ENCODE peak calls at places on chromosome 11, in nine cellular contexts. K is mammary epithelial cell, B is mucosa of descending colon, T is heart right ventricle, Y is chondrocyte, L is uterus, C is Calu3, H is HFFc6, A is pancreas. R is an unnamed sample.

GRCh38 chr11:45834298-45834756 is 12.9 kb upstream of the CRY2 start:
- DNase-seq in K (no peak), B (no peak), T (no peak), Y (no peak), L (no peak), C (no peak), H (no peak), A (no peak), R (no peak)

GRCh38 chr11:30914143-30914762 is 328.1 kb upstream of the MPPED2 start:
- DNase-seq in K (peak; percentile 40), B (peak; percentile 55), T (peak; percentile 58), Y (no peak), L (peak; percentile 19), C (peak; percentile 48), H (peak; percentile 49), A (peak; percentile 41), R (peak; percentile 48)

GRCh38 chr11:43573233-43573632 is 107.3 kb upstream of the HSD17B12 start:
- DNase-seq in K (no peak), B (no peak), T (no peak), Y (no peak), L (no peak), C (peak; percentile 38), H (no peak), A (no peak), R (no peak)

GRCh38 chr11:116415095-116415494 is 357.7 kb downstream of the BUD13 start:
- DNase-seq in K (no peak), B (no peak), T (no peak), Y (no peak), L (no peak), C (no peak), H (no peak), A (no peak), R (no peak)

GRCh38 chr11:1310315-1310687 is 869 bp upstream of the TOLLIP start:
- DNase-seq in K (no peak), B (no peak), T (no peak), Y (no peak), L (no peak), C (no peak), H (no peak), A (no peak), R (no peak)

GRCh38 chr11:33891714-33892327 is at the start of gene LMO2:
- DNase-seq in K (no peak), B (no peak), T (no peak), Y (no peak), L (no peak), C (no peak), H (no peak), A (peak; percentile 13), R (no peak)

GRCh38 chr11:67638535-67639437 is 777 bp downstream of the TBX10 start:
- DNase-seq in K (no peak), B (no peak), T (no peak), Y (no peak), L (no peak), C (no peak), H (no peak), A (no peak), R (no peak)

GRCh38 chr11:64086263-64086938 is 50.7 kb downstream of the FLRT1 start:
- DNase-seq in K (no peak), B (peak; percentile 45), T (peak; percentile 34), Y (no peak), L (peak; percentile 45), C (no peak), H (no peak), A (peak; percentile 43), R (no peak)

GRCh38 chr11:71182791-71183556 is 69.4 kb downstream of the SHANK2 start:
- DNase-seq in K (peak; percentile 34), B (no peak), T (no peak), Y (no peak), L (no peak), C (no peak), H (no peak), A (no peak), R (no peak)

GRCh38 chr11:45920531-45921477 is 1.7 kb upstream of the LARGE2 start:
- DNase-seq in K (no peak), B (peak; percentile 16), T (no peak), Y (peak; percentile 40), L (no peak), C (no peak), H (no peak), A (no peak), R (peak; percentile 24)

GRCh38 chr11:35427158-35427557 is 7.8 kb upstream of the SLC1A2 start:
- DNase-seq in K (no peak), B (no peak), T (no peak), Y (no peak), L (no peak), C (no peak), H (no peak), A (no peak), R (no peak)

GRCh38 chr11:27395556-27396258 is 32.7 kb upstream of the CCDC34 start:
- DNase-seq in K (peak; percentile 40), B (no peak), T (no peak), Y (no peak), L (no peak), C (peak; percentile 39), H (peak; percentile 30), A (peak; percentile 42), R (no peak)

GRCh38 chr11:121422675-121423074 is 29.4 kb upstream of the SORL1 start:
- DNase-seq in K (no peak), B (no peak), T (no peak), Y (no peak), L (no peak), C (no peak), H (no peak), A (no peak), R (no peak)

GRCh38 chr11:15969701-15970329 is 386.5 kb downstream of the SOX6 start:
- DNase-seq in K (peak; percentile 97), B (no peak), T (no peak), Y (no peak), L (no peak), C (no peak), H (peak; percentile 57), A (no peak), R (no peak)

GRCh38 chr11:11667056-11667455 is 45.3 kb upstream of the GALNT18 start:
- DNase-seq in K (no peak), B (no peak), T (no peak), Y (no peak), L (no peak), C (no peak), H (no peak), A (no peak), R (no peak)
- TF ChIP-seq CTCF in K (no peak), B (no peak), T (no peak), Y (peak; percentile 17), L (no peak), C (no peak), H (peak; percentile 23), A (no peak), R (no peak)

DNA sequence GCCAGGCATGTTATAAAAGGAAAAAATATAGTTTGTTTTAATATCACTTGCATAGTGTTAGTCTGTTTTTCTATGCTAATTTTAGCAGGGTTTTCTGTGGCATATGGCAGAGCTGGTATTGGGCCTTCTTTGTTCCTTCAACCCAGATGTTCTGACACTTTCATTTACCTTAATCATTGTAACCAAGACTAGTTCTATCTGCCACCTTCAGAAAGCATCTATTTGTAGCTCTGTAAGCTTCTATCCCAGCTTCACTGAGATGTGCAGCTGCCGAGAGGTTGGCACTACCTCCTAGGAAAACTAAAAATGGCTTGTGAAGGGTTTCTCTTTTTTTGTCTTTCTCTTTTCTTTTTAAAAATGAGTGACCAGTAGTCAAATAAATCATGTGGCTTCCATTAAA is 338.6 kb downstream of the GUCY1A2 start:
- DNase-seq in K (no peak), B (no peak), T (no peak), Y (no peak), L (no peak), C (no peak), H (no peak), A (no peak), R (no peak)
- TF ChIP-seq CTCF in K (no peak), B (no peak), T (no peak), Y (no peak), L (no peak), C (no peak), H (no peak), A (no peak), R (no peak)

DNA sequence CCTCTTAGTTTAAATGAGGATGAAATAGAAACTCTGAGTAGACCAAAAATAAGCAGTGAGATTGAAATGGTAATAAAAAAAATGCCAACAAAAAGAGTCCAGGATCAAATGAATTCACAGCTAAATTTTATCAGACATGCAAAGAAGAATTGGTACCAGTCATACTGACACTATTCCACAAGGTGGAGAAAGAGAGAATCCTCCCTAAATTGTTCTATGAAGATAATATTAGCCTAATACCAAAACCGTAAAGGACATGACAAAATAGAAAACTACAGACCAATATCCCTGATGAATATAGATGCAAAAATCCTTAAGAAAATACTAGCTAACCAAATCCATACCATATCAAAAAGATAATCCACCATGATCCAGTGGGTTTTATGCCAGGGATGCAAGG is 169.8 kb upstream of the CHORDC1 start:
- DNase-seq in K (no peak), B (no peak), T (no peak), Y (no peak), L (no peak), C (no peak), H (no peak), A (no peak), R (no peak)
- TF ChIP-seq CTCF in K (peak; percentile 3), B (no peak), T (no peak), Y (no peak), L (no peak), C (no peak), H (no peak), A (no peak), R (no peak)

GRCh38 chr11:62267050-62267449 is 2.9 kb upstream of the SCGB2A2 start:
- DNase-seq in K (no peak), B (no peak), T (no peak), Y (no peak), L (no peak), C (no peak), H (no peak), A (no peak), R (no peak)

GRCh38 chr11:62266558-62266957 is 3.4 kb upstream of the SCGB2A2 start:
- DNase-seq in K (no peak), B (no peak), T (no peak), Y (no peak), L (no peak), C (no peak), H (no peak), A (no peak), R (no peak)

GRCh38 chr11:62267576-62267975 is 2.4 kb upstream of the SCGB2A2 start:
- DNase-seq in K (no peak), B (no peak), T (no peak), Y (no peak), L (no peak), C (no peak), H (no peak), A (no peak), R (no peak)

GRCh38 chr11:62273284-62273683 is 3.3 kb downstream of the SCGB2A2 start:
- DNase-seq in K (no peak), B (no peak), T (no peak), Y (no peak), L (no peak), C (no peak), H (no peak), A (no peak), R (no peak)

DNA sequence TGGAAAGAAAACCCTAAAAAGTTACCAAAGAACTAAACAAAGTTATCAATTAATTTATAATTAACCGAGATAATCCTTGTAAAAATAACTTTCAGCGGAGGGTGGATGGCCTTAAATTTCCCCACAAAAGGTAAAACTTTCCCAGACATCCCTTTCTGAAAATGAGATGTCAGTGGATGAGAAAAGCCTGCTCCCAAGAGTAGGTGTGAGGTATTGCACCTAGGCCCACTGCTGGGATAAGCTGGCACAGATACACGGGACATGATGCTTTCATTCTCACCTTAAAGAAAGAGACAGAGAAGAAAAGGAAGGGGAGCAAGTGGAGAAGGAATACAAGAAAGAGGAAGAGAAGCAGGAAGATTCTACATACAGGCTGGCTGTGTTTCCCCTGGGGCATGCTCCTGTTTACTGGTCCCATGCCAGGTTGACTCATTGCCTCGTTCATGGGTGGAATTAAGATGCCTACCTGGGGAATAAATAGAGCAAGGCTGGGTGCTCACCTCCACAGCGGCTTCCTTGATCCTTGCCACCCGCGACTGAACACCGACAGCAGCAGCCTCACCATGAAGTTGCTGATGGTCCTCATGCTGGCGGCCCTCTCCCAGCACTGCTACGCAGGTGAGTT is at the start of gene SCGB2A2:
- DNase-seq in K (peak; percentile 13), B (no peak), T (no peak), Y (no peak), L (no peak), C (peak; percentile 9), H (no peak), A (peak; percentile 19), R (no peak)
- TF ChIP-seq CTCF in K (peak; percentile 48), B (no peak), T (peak; percentile 18), Y (peak; percentile 39), L (no peak), C (peak; percentile 51), H (peak; percentile 57), A (no peak), R (no peak)

R was measured in lower lobe of right lung.